ENCODE peak calls at places on chromosomes 13 and 19, in nine cellular contexts. T, R, B, U, F, P, X, D and J are unnamed samples.

GRCh38 chr13:46676378-46676725 is 120.6 kb downstream of the ESD start:
- DNase-seq in B (no peak), D (no peak), R (no peak), P (no peak), U (no peak), F (no peak), T (no peak), X (no peak), J (no peak)

GRCh38 chr19:1648926-1649541 is 3.4 kb downstream of the TCF3 start:
- DNase-seq in U (peak; percentile 18), F (no peak), T (no peak), D (peak; percentile 50), R (no peak), P (no peak), B (no peak), X (no peak), J (no peak)

GRCh38 chr13:113842336-113843062 is 21.4 kb downstream of the GAS6 start:
- DNase-seq in F (no peak), B (no peak), P (no peak), U (no peak), T (no peak), R (no peak), X (peak; percentile 13), D (no peak), J (no peak)

GRCh38 chr13:30157616-30157993 is 149.7 kb downstream of the KATNAL1 start:
- DNase-seq in D (no peak), F (no peak), T (peak; percentile 65), X (no peak), U (no peak), B (no peak), P (no peak), R (no peak), J (no peak)

GRCh38 chr19:42397315-42398166 is 7.4 kb upstream of the CNFN start:
- DNase-seq in X (no peak), B (no peak), R (no peak), F (no peak), T (no peak), U (no peak), P (no peak), D (no peak), J (no peak)

GRCh38 chr13:64938660-64939059 is 2291.5 kb downstream of the PCDH9 start:
- DNase-seq in U (no peak), T (no peak), P (no peak), B (no peak), X (no peak), D (no peak), R (no peak), F (no peak), J (no peak)

GRCh38 chr19:44142014-44142523 is 715 bp downstream of the ZNF234 start:
- DNase-seq in T (no peak), P (no peak), B (peak; percentile 12), D (no peak), U (peak; percentile 26), F (no peak), R (no peak), X (no peak), J (no peak)

GRCh38 chr19:1216756-1217155 is 11.2 kb downstream of the STK11 start:
- DNase-seq in X (no peak), T (no peak), P (no peak), D (no peak), B (no peak), F (no peak), U (no peak), R (no peak), J (no peak)

GRCh38 chr13:107099661-107100060 is 531.7 kb upstream of the ARGLU1 start:
- DNase-seq in B (no peak), P (no peak), U (no peak), F (no peak), T (no peak), D (no peak), R (no peak), X (no peak), J (no peak)

GRCh38 chr13:49400755-49401659 is 42.9 kb downstream of the CAB39L start:
- DNase-seq in U (no peak), R (no peak), X (peak; percentile 21), D (peak; percentile 22), B (peak; percentile 40), F (no peak), P (peak; percentile 48), T (no peak), J (peak; percentile 36)

GRCh38 chr19:50725218-50725931 is 2.2 kb downstream of the CLEC11A start:
- DNase-seq in D (no peak), X (no peak), B (no peak), T (no peak), U (no peak), P (no peak), F (no peak), R (no peak), J (no peak)
- H3K27me3 ChIP-seq in D (peaks cover 49% of the 10 kb centered on the region), X (no peaks in the 10 kb centered on the region), B (no peaks in the 10 kb centered on the region), T (peaks cover 2% of the 10 kb centered on the region), U (peaks cover 32% of the 10 kb centered on the region), P (no peaks in the 10 kb centered on the region), F (no peaks in the 10 kb centered on the region), R (no peaks in the 10 kb centered on the region), J (no peaks in the 10 kb centered on the region)

GRCh38 chr19:14411161-14411560 is 8.0 kb downstream of the DDX39A start:
- DNase-seq in B (no peak), U (no peak), R (no peak), F (no peak), T (no peak), P (no peak), X (no peak), D (no peak), J (no peak)
- TF ChIP-seq POLR2A in B (no peak), U (no peak), R (no peak), F (no peak), T (peak; percentile 36), P (no peak), X (no peak), D (no peak), J (no peak)

GRCh38 chr13:79096099-79096498 is 310.0 kb downstream of the RBM26 start:
- DNase-seq in U (no peak), F (no peak), R (no peak), X (no peak), B (no peak), P (no peak), T (no peak), D (no peak), J (no peak)
- H3K36me3 ChIP-seq in U (no peaks in the 10 kb centered on the region), F (no peaks in the 10 kb centered on the region), R (no peaks in the 10 kb centered on the region), X (no peaks in the 10 kb centered on the region), B (no peaks in the 10 kb centered on the region), P (no peaks in the 10 kb centered on the region), T (no peaks in the 10 kb centered on the region), D (no peaks in the 10 kb centered on the region), J (no peaks in the 10 kb centered on the region)

GRCh38 chr13:99087130-99087953 is 109.5 kb upstream of the DOCK9 start:
- DNase-seq in F (peak; percentile 91), R (peak; percentile 21), B (peak; percentile 93), X (peak; percentile 91), U (peak; percentile 92), D (peak; percentile 95), T (peak; percentile 36), P (peak; percentile 90), J (peak; percentile 95)
- H3K27me3 ChIP-seq in F (no peaks in the 10 kb centered on the region), R (no peaks in the 10 kb centered on the region), B (no peaks in the 10 kb centered on the region), X (no peaks in the 10 kb centered on the region), U (peaks cover 59% of the 10 kb centered on the region), D (no peaks in the 10 kb centered on the region), T (peaks cover 1% of the 10 kb centered on the region), P (no peaks in the 10 kb centered on the region), J (no peaks in the 10 kb centered on the region)

DNA sequence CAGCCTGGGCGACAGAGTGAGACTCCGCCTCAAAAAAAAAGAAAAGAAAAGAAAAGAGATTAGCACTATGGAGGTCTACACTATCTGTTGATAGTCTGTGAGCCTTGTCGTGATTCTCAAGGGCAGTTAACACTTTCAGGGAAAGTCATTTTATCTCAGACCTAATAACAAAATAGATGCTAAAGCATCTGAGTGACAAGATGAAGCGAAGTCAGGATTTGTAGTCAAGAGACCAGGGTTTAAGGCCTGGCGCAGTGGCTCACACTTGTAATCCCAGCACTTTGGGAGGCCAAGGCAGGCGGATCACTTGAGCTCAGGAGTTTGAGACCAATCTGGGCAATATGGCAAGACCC is 13.3 kb upstream of the RAB8A start:
- DNase-seq in B (no peak), F (no peak), R (no peak), U (no peak), T (no peak), X (no peak), P (no peak), D (no peak), J (no peak)
- TF ChIP-seq POLR2A in B (no peak), F (no peak), R (no peak), U (no peak), T (no peak), X (no peak), P (no peak), D (no peak), J (no peak)

DNA sequence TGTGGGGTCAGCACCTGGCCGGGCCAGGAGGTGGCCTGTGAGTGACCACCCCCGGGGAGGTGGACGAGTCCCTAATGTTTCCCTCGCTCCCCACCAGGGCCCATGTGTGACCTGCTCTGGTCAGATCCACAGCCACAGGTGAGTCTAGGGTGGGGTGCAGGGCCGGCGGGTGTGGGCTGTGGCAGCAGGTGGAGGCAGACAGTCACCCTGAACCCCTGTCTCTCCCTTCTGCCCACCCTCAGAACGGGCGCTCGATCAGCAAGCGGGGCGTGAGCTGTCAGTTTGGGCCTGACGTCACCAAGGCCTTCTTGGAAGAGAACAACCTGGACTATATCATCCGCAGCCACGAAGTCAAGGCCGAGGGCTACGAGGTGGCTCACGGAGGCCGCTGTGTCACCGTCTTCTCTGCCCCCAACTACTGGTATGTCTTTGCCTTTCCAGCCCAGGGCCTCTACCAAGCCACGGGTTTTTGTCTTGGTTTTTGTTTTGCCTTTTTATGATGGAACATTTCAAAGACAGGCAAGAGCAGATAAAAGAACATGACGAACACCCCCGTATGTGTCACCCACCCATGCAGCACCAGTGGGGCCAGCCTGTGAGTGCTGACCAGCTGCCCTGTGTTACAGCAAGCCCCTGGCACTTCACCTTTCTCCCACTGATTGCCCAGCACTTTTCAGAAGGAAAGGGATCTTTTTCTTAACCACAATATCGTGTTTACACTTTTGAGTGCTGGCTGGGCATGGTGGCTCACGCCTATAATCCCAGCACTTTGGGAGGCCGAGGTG is 24.9 kb downstream of the CCDC8 start:
- DNase-seq in R (no peak), X (no peak), U (no peak), F (no peak), T (no peak), P (no peak), B (no peak), D (no peak), J (no peak)
- H3K36me3 ChIP-seq in R (peaks cover 36% of the 10 kb centered on the region), X (no peaks in the 10 kb centered on the region), U (peaks cover 80% of the 10 kb centered on the region), F (no peaks in the 10 kb centered on the region), T (peaks cover 34% of the 10 kb centered on the region), P (no peaks in the 10 kb centered on the region), B (no peaks in the 10 kb centered on the region), D (peaks cover 5% of the 10 kb centered on the region), J (no peaks in the 10 kb centered on the region)